ENCODE peak calls at places on chromosomes 6 and 20, in four cellular contexts. B, S, C and J are unnamed samples. For H3K27me3, the result is how much of the 10 kb centered on the place peaks cover.

GRCh38 chr20:7383218-7383617 is 557.0 kb downstream of the HAO1 start:
- DNase-seq in B (no peak), S (no peak), C (no peak), J (no peak)

GRCh38 chr20:14470231-14470894 is 133.0 kb upstream of the FLRT3 start:
- DNase-seq in B (peak), S (peak), C (no peak), J (no peak)

GRCh38 chr6:157659536-157660271 is 163.3 kb upstream of the SNX9 start:
- DNase-seq in B (no peak), S (no peak), C (no peak), J (no peak)

GRCh38 chr6:144466716-144467115 is 181.6 kb downstream of the UTRN start:
- DNase-seq in B (no peak), S (no peak), C (no peak), J (no peak)

GRCh38 chr6:40540790-40541189 is 46.4 kb downstream of the LRFN2 start:
- DNase-seq in B (no peak), S (no peak), C (no peak), J (no peak)

GRCh38 chr6:147961473-147962141 is 381.0 kb upstream of the SASH1 start:
- DNase-seq in B (no peak), S (no peak), C (no peak), J (no peak)

GRCh38 chr6:148973809-148974208 is 227.0 kb downstream of the UST start:
- DNase-seq in B (no peak), S (no peak), C (peak), J (no peak)

GRCh38 chr6:127547215-127547614 is 28.1 kb upstream of the MTCL3 start:
- DNase-seq in B (no peak), S (no peak), C (no peak), J (no peak)

GRCh38 chr6:17584241-17584803 is 15.8 kb upstream of the FAM8A1 start:
- DNase-seq in B (peak), S (peak), C (peak), J (no peak)

GRCh38 chr20:59242714-59243626 is 57.4 kb upstream of the EDN3 start:
- DNase-seq in B (no peak), S (no peak), C (no peak), J (no peak)

GRCh38 chr6:132798820-132799538 is 542 bp upstream of the SLC18B1 start:
- DNase-seq in B (peak), S (peak), C (peak), J (peak)

GRCh38 chr6:170289971-170290305 is 940 bp downstream of the DLL1 start:
- DNase-seq in B (peak), S (no peak), C (no peak), J (no peak)

DNA sequence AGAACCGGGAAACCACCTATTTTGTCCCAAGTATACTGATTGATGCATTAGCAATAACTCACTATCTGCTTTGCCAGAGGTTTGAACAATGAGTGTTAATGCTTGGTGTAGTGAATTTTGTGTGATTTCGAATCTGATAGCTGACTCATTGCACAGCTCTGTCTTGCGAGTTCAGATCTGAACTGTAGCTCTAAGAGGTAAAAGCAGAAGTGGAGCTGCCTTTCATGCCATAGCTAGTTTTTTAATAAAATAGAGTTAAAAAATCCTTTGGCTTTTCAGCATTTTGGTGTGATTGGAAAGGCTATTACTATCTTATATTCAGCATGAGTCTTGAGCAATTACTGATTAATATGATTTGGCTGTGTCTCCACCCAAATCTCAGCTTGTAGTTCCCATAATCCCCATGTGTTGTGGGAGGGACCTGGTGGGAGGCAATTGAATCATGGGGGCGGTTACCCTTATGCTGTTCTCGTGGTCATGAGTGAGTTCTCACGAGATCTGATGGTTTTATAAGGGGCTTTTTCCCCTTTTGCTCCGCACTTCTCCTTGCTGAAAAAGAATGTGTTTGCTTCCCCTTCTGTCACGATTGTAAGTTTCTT is 21.1 kb downstream of the IGF2R start:
- DNase-seq in B (no peak), S (no peak), C (no peak), J (no peak)
- H3K27ac ChIP-seq in B (no peak), S (no peak), C (no peak), J (no peak)

GRCh38 chr6:87714093-87714809 is 12.2 kb upstream of the AKIRIN2 start:
- DNase-seq in B (no peak), S (no peak), C (no peak), J (no peak)
- H3K27me3 ChIP-seq in B (under half), S (under half), C (under half), J (under half)

GRCh38 chr20:34750484-34750883 is 46.3 kb downstream of the TP53INP2 start:
- DNase-seq in B (no peak), S (no peak), C (no peak), J (no peak)
- H3K27ac ChIP-seq in B (no peak), S (no peak), C (no peak), J (no peak)

DNA sequence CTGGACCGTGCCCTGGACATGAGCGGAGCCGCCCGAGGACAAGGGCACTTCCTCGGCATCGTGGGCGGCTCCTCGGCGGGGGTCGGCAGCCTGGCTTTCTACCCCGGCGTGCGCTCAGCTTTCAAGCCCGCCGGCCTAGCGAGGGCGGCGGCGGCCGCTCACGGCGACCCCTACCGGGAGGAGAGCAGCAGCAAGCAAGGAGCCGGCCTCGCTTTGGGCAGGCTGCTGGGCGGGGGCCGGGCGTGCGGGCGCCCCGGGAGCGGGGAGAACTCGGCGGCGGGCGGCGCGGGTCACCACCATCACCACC is 6.7 kb downstream of the PRDM13 start:
- DNase-seq in B (peak), S (no peak), C (no peak), J (peak)
- H3K27me3 ChIP-seq in B (under half), S (half or more), C (half or more), J (half or more)